ENCODE peak calls at places on chromosome 5, in four cellular contexts. F is brain microvascular endothelial cell; K is CD8-positive, alpha-beta memory T cell; C is HCT116. O is an unnamed sample. For H3K36me3, the result is how much of the 10 kb centered on the place peaks cover.

GRCh38 chr5:142446131-142446959 is 121.5 kb upstream of the SPRY4 start:
- DNase-seq in C (peak), K (no peak), F (peak), O (no peak)

GRCh38 chr5:1730487-1730847 is 69.2 kb downstream of the MRPL36 start:
- DNase-seq in K (no peak), C (no peak), F (no peak), O (peak)

GRCh38 chr5:97101189-97101910 is 41.1 kb downstream of the LIX1 start:
- DNase-seq in C (no peak), K (no peak), F (peak), O (no peak)

GRCh38 chr5:35129921-35130485 is 82.3 kb upstream of the AGXT2 start:
- DNase-seq in C (no peak), K (peak), F (no peak), O (no peak)

GRCh38 chr5:159933531-159934485 is 17.5 kb downstream of the ADRA1B start:
- DNase-seq in F (no peak), C (no peak), K (peak), O (no peak)

GRCh38 chr5:141879941-141880738 is 1.9 kb upstream of the PCDH1 start:
- DNase-seq in F (no peak), C (no peak), K (no peak), O (no peak)

GRCh38 chr5:140868721-140869554 is at the start of gene PCDHA11:
- DNase-seq in C (peak), F (no peak), K (no peak), O (no peak)

GRCh38 chr5:90548069-90548593 is 10.5 kb upstream of the ADGRV1 start:
- DNase-seq in F (peak), C (peak), K (no peak), O (no peak)

GRCh38 chr5:170148430-170149205 is 42.9 kb downstream of the FOXI1 start:
- DNase-seq in F (no peak), K (no peak), C (no peak), O (no peak)

GRCh38 chr5:139474815-139475791 is 4.3 kb downstream of the SMIM33 start:
- DNase-seq in C (no peak), F (no peak), K (peak), O (no peak)

GRCh38 chr5:131996210-131997025 is 15.0 kb downstream of the ACSL6 start:
- DNase-seq in F (no peak), K (no peak), C (no peak), O (peak)

GRCh38 chr5:107672212-107673105 is 1.7 kb upstream of the EFNA5 start:
- DNase-seq in F (peak), K (no peak), C (peak), O (peak)

GRCh38 chr5:77282337-77283027 is 72.0 kb downstream of the PDE8B start:
- DNase-seq in C (no peak), K (no peak), F (peak), O (peak)

GRCh38 chr5:125412051-125412560 is 665.7 kb upstream of the ZNF608 start:
- DNase-seq in F (peak), K (no peak), C (no peak), O (no peak)

GRCh38 chr5:100840769-100841168 is 62.3 kb downstream of the ST8SIA4 start:
- DNase-seq in C (no peak), K (no peak), F (no peak), O (no peak)

GRCh38 chr5:100841358-100842076 is 61.6 kb downstream of the ST8SIA4 start:
- DNase-seq in C (peak), K (no peak), F (peak), O (no peak)

GRCh38 chr5:100834519-100834918 is 68.6 kb downstream of the ST8SIA4 start:
- DNase-seq in C (no peak), F (no peak), K (no peak), O (no peak)

GRCh38 chr5:100840364-100840763 is 62.7 kb downstream of the ST8SIA4 start:
- DNase-seq in K (no peak), C (peak), F (peak), O (no peak)

DNA sequence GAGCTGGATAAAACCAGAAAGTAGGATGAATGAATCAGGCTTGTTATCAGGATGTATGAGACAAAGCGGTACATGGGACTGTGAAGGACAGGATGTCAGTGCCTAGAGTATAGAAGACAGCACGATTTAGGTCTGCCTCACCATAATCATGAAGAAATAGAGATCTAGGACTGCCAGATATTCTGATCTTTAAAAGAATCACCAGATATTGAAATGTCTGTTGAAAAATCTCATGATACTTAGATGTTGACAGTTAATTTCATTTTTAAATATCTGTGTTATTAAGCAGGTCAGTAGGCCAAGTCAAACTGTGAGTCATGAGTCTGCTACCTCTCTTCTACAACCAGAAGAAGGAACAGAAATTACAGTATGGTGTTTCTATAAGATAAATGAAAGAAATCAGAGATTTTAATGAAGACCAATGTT is 65.0 kb downstream of the ST8SIA4 start:
- DNase-seq in F (peak), C (no peak), K (no peak), O (no peak)
- H3K36me3 ChIP-seq in F (under half), C (under half), K (under half), O (under half)

GRCh38 chr5:99088309-99088708 is 159.5 kb upstream of the CHD1 start:
- DNase-seq in K (no peak), C (no peak), F (peak), O (no peak)
- H3K4me3 ChIP-seq in K (no peak), C (no peak), F (no peak), O (no peak)

GRCh38 chr5:42993516-42994284 is 46.4 kb downstream of the ANXA2R start:
- DNase-seq in K (peak), C (no peak), F (peak), O (peak)

GRCh38 chr5:42989198-42989597 is 50.9 kb downstream of the ANXA2R start:
- DNase-seq in K (peak), C (no peak), F (no peak), O (no peak)

GRCh38 chr5:42992035-42992570 is 48.0 kb downstream of the ANXA2R start:
- DNase-seq in K (peak), C (peak), F (peak), O (peak)

GRCh38 chr5:42990892-42991291 is 49.2 kb downstream of the ANXA2R start:
- DNase-seq in C (no peak), F (no peak), K (no peak), O (no peak)

GRCh38 chr5:42991477-42992034 is 48.6 kb downstream of the ANXA2R start:
- DNase-seq in K (no peak), C (no peak), F (no peak), O (no peak)
- H3K27ac ChIP-seq in K (peak), C (peak), F (peak), O (no peak)

GRCh38 chr5:173554038-173554955 is 62.2 kb downstream of the BOD1 start:
- DNase-seq in F (no peak), C (no peak), K (no peak), O (no peak)
- H3K36me3 ChIP-seq in F (under half), C (under half), K (under half), O (under half)

DNA sequence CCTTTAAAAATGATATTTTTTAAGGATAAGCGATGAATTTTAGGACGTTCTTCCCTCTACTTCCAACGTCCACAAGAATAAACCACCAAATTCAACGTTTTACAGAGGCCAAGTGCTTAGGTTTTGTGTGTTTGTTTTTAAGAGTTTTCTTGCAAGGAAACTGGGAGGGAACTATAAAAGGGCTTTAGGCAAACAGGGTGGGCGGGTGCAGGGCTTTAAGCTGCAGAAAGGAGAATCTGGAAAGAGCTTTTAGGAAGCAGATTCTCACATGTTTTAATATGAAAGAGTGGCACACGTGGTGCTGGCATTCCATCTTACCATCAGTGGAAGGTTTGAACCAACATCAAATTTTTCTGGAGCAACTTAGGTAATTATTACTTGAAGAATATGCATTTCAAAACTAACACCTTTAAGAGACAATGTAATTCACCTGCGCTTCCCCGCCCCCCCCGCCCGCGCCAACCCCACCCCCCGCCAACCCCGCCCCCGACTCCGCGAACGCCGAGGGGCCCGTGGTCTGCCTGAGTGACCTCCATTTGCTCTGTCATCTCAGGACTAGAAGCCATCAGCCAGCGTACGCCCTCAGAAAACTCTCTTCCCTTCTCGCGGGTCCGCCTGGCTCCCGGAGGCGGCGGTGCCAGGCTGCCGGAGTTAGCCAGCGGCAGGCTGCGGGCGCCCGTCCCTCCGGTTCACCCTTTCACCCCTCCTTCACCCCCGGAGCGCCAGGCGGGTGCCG is 916 bp upstream of the PIK3R1 start:
- DNase-seq in K (no peak), F (no peak), C (no peak), O (no peak)
- H3K4me3 ChIP-seq in K (peak), F (peak), C (peak), O (peak)